ENCODE peak calls at places on chromosome 16, in nine cellular contexts. I is AG08395; B is small intestine; Y is activated naive CD8-positive, alpha-beta T cell treated with anti-CD3 and anti-CD28 coated beads for 36 hours; P is caudate nucleus; V is pancreas; X is naive thymus-derived CD4-positive, alpha-beta T cell; O is neural crest cell; M is epithelial cell of esophagus. D is an unnamed sample.

GRCh38 chr16:21663889-21664647 is at the start of gene OTOA:
- DNase-seq in I (no peak), B (no peak), Y (peak), P (no peak), V (no peak), X (peak), O (no peak), M (no peak), D (no peak)

GRCh38 chr16:48206594-48207242 is 37.4 kb upstream of the LONP2 start:
- DNase-seq in I (no peak), B (peak), Y (no peak), P (no peak), V (no peak), X (no peak), O (no peak), M (peak), D (no peak)

GRCh38 chr16:59356709-59357108 is 622.6 kb upstream of the GOT2 start:
- DNase-seq in I (no peak), B (no peak), Y (no peak), P (no peak), V (no peak), X (no peak), O (no peak), M (no peak), D (no peak)

GRCh38 chr16:47578573-47578972 is 117.4 kb downstream of the PHKB start:
- DNase-seq in I (no peak), B (no peak), Y (no peak), P (no peak), V (no peak), X (no peak), O (no peak), M (peak), D (no peak)

GRCh38 chr16:29975811-29976511 is 2.3 kb downstream of the TAOK2 start:
- DNase-seq in I (no peak), B (no peak), Y (no peak), P (no peak), V (no peak), X (no peak), O (no peak), M (no peak), D (no peak)

GRCh38 chr16:88706288-88706964 is at the start of the genes CTU2 and RNF166:
- DNase-seq in I (peak), B (peak), Y (peak), P (peak), V (peak), X (peak), O (peak), M (peak), D (peak)

GRCh38 chr16:56898847-56899246 is 33.1 kb upstream of the HERPUD1 start:
- DNase-seq in I (no peak), B (no peak), Y (peak), P (no peak), V (no peak), X (no peak), O (no peak), M (no peak), D (no peak)

GRCh38 chr16:9612267-9612666 is 520.8 kb downstream of the HAPSTR1 start:
- DNase-seq in I (no peak), B (no peak), Y (no peak), P (no peak), V (no peak), X (no peak), O (no peak), M (no peak), D (no peak)

GRCh38 chr16:22161999-22162657 is at the start of gene SDR42E2:
- DNase-seq in I (no peak), B (peak), Y (peak), P (no peak), V (peak), X (peak), O (no peak), M (peak), D (no peak)

GRCh38 chr16:68190745-68191510 is 45.0 kb downstream of the ESRP2 start:
- DNase-seq in I (no peak), B (no peak), Y (no peak), P (no peak), V (no peak), X (no peak), O (no peak), M (no peak), D (no peak)

GRCh38 chr16:71424626-71425025 is 17.2 kb downstream of the TLE7 start:
- DNase-seq in I (no peak), B (no peak), Y (no peak), P (no peak), V (no peak), X (no peak), O (no peak), M (no peak), D (no peak)

GRCh38 chr16:30786936-30787612 is at the start of gene ZNF629:
- DNase-seq in I (peak), B (peak), Y (peak), P (peak), V (peak), X (peak), O (peak), M (peak), D (peak)

GRCh38 chr16:11668590-11669379 is 530 bp downstream of the SNN start:
- DNase-seq in I (peak), B (no peak), Y (peak), P (peak), V (no peak), X (no peak), O (no peak), M (no peak), D (no peak)

GRCh38 chr16:12584488-12585233 is 219.0 kb downstream of the CPPED1 start:
- DNase-seq in I (no peak), B (no peak), Y (no peak), P (no peak), V (no peak), X (no peak), O (no peak), M (no peak), D (no peak)

GRCh38 chr16:72434159-72434558 is 262.2 kb upstream of the PMFBP1 start:
- DNase-seq in I (no peak), B (no peak), Y (no peak), P (no peak), V (no peak), X (no peak), O (no peak), M (peak), D (peak)

GRCh38 chr16:3101018-3101840 is 2.1 kb upstream of the ZSCAN10 start:
- DNase-seq in I (no peak), B (peak), Y (no peak), P (no peak), V (peak), X (peak), O (no peak), M (peak), D (no peak)

GRCh38 chr16:67254809-67255552 is 6.2 kb downstream of the SLC9A5 start:
- DNase-seq in I (no peak), B (peak), Y (no peak), P (no peak), V (no peak), X (no peak), O (no peak), M (no peak), D (no peak)

GRCh38 chr16:30694926-30695678 is 3.9 kb upstream of the SRCAP start:
- DNase-seq in I (no peak), B (no peak), Y (no peak), P (no peak), V (no peak), X (no peak), O (no peak), M (peak), D (no peak)

GRCh38 chr16:71540-72341 is 690 bp downstream of the RHBDF1 start:
- DNase-seq in I (peak), B (peak), Y (no peak), P (no peak), V (peak), X (no peak), O (peak), M (peak), D (peak)

GRCh38 chr16:83692224-83692623 is 115.6 kb upstream of the HSBP1 start:
- DNase-seq in I (no peak), B (no peak), Y (no peak), P (no peak), V (no peak), X (no peak), O (no peak), M (no peak), D (no peak)

GRCh38 chr16:30351001-30351441 is 4.1 kb downstream of the CD2BP2 start:
- DNase-seq in I (no peak), B (no peak), Y (no peak), P (no peak), V (peak), X (no peak), O (no peak), M (no peak), D (no peak)

GRCh38 chr16:67278773-67279295 is 498 bp upstream of the PLEKHG4 start:
- DNase-seq in I (peak), B (peak), Y (no peak), P (no peak), V (no peak), X (peak), O (no peak), M (no peak), D (no peak)

GRCh38 chr16:78925071-78925714 is 675.3 kb downstream of the MAF start:
- DNase-seq in I (no peak), B (peak), Y (no peak), P (no peak), V (no peak), X (no peak), O (no peak), M (peak), D (peak)

GRCh38 chr16:62225675-62226074 is 189.4 kb upstream of the CDH8 start:
- DNase-seq in I (no peak), B (peak), Y (peak), P (peak), V (peak), X (no peak), O (peak), M (peak), D (no peak)

GRCh38 chr16:89400740-89401139 is 89.6 kb downstream of the ANKRD11 start:
- DNase-seq in I (no peak), B (no peak), Y (no peak), P (no peak), V (no peak), X (no peak), O (no peak), M (no peak), D (no peak)

GRCh38 chr16:56344518-56345405 is 80.6 kb downstream of the AMFR start:
- DNase-seq in I (no peak), B (peak), Y (no peak), P (no peak), V (no peak), X (no peak), O (no peak), M (peak), D (no peak)